ENCODE peak calls at places on chromosomes 5 and 9, in four cellular contexts. V is H1, Z is K562, G is HepG2. I is an unnamed sample.

GRCh38 chr9:28503573-28503972 is 930.3 kb upstream of the C9orf72 start:
- DNase-seq in G (no peak), Z (no peak), V (no peak), I (no peak)

GRCh38 chr9:87793292-87793691 is 67.4 kb downstream of the CTSL start:
- DNase-seq in G (peak; percentile 85), Z (peak; percentile 38), V (no peak), I (peak; percentile 92)

GRCh38 chr9:136978865-136979544 is 1.7 kb downstream of the PTGDS start:
- DNase-seq in V (no peak), Z (no peak), G (no peak), I (no peak)

GRCh38 chr5:139012170-139012569 is 137.0 kb upstream of the LRRTM2 start:
- DNase-seq in G (no peak), Z (no peak), V (peak; percentile 58), I (no peak)

GRCh38 chr5:110957934-110958333 is 113.6 kb upstream of the TSLP start:
- DNase-seq in G (no peak), Z (no peak), V (no peak), I (no peak)

GRCh38 chr5:104080646-104081175 is 518.1 kb upstream of the NUDT12 start:
- DNase-seq in V (no peak), G (no peak), Z (no peak), I (no peak)

GRCh38 chr5:67065237-67065636 is 131.4 kb downstream of the CD180 start:
- DNase-seq in G (no peak), V (no peak), Z (no peak), I (no peak)

GRCh38 chr9:109510506-109510905 is 12.4 kb upstream of the PTPN3 start:
- DNase-seq in V (no peak), Z (no peak), G (no peak), I (no peak)

GRCh38 chr9:124812401-124813016 is 35.6 kb downstream of the OLFML2A start:
- DNase-seq in V (no peak), G (peak; percentile 56), Z (peak; percentile 84), I (peak; percentile 96)

GRCh38 chr5:99706160-99706559 is 777.4 kb upstream of the CHD1 start:
- DNase-seq in V (no peak), Z (no peak), G (no peak), I (no peak)

GRCh38 chr5:39992617-39993203 is 567.9 kb upstream of the DAB2 start:
- DNase-seq in Z (no peak), V (no peak), G (no peak), I (peak; percentile 5)

GRCh38 chr5:22577006-22577405 is 276.1 kb downstream of the CDH12 start:
- DNase-seq in Z (no peak), V (no peak), G (no peak), I (no peak)

GRCh38 chr5:53030828-53031425 is 41.8 kb downstream of the ITGA2 start:
- DNase-seq in Z (no peak), G (no peak), V (no peak), I (no peak)

GRCh38 chr5:168603776-168604175 is 24.6 kb upstream of the PANK3 start:
- DNase-seq in Z (no peak), G (no peak), V (no peak), I (no peak)

GRCh38 chr9:91740713-91741112 is 209.3 kb downstream of the ROR2 start:
- DNase-seq in G (no peak), Z (no peak), V (no peak), I (no peak)

GRCh38 chr9:104780796-104781395 is 17.0 kb downstream of the NIPSNAP3B start:
- DNase-seq in Z (no peak), G (no peak), V (no peak), I (peak; percentile 57)

GRCh38 chr5:111742595-111742994 is 14.4 kb downstream of the NREP start:
- DNase-seq in V (no peak), G (peak; percentile 96), Z (no peak), I (no peak)

GRCh38 chr5:134975078-134975715 is 7.5 kb downstream of the CATSPER3 start:
- DNase-seq in V (no peak), G (peak; percentile 71), Z (no peak), I (peak; percentile 15)

GRCh38 chr5:14337603-14338002 is 194.5 kb downstream of the TRIO start:
- DNase-seq in Z (no peak), G (no peak), V (no peak), I (no peak)

GRCh38 chr9:6827370-6827949 is 69.7 kb downstream of the KDM4C start:
- DNase-seq in V (peak; percentile 63), G (peak; percentile 71), Z (peak; percentile 39), I (peak; percentile 82)

GRCh38 chr5:10662083-10662482 is 98.2 kb downstream of the ANKRD33B start:
- DNase-seq in G (no peak), Z (no peak), V (no peak), I (no peak)

GRCh38 chr9:113468716-113469448 is 5.4 kb downstream of the RGS3 start:
- DNase-seq in G (no peak), V (peak; percentile 27), Z (no peak), I (no peak)

GRCh38 chr5:169354263-169354662 is 53.3 kb upstream of the SLIT3 start:
- DNase-seq in Z (no peak), G (no peak), V (no peak), I (no peak)

GRCh38 chr5:82164957-82165698 is 113.0 kb downstream of the RPS23 start:
- DNase-seq in V (no peak), Z (no peak), G (no peak), I (no peak)

GRCh38 chr5:37717613-37718431 is 122.0 kb downstream of the GDNF start:
- DNase-seq in V (no peak), Z (peak; percentile 27), G (peak; percentile 95), I (no peak)

GRCh38 chr5:97096096-97096648 is 46.2 kb downstream of the LIX1 start:
- DNase-seq in Z (no peak), G (no peak), V (no peak), I (no peak)

DNA sequence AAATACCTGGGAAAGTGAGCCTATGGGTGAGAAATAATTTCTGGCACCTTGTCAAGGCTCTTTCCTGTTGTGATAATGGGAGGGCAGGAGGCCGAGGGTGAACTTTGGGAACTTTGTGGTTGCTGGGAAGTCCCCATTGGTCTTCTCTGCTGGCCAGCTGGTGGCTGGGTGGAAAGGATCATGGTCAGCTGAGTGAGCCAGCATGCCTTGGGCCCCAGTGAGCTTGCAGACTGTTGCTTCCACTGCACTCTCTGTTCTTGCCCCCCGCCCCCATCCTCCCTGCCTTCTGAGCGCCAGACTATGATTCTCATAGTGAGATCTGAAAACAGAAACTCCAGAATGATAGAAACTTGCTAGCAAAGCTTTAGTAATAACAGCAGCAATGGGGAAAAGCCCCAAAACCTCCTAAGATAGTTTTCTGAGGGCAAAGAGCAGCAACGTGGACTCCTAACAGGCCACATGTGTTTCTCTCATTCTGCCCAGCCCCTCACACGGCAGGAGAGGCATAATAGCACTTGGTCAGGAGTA is 139.2 kb upstream of the SMARCA2 start:
- DNase-seq in V (no peak), Z (no peak), G (no peak), I (no peak)
- TF ChIP-seq MAX in V (no peak), Z (no peak), G (no peak), I (no peak)

GRCh38 chr9:121550569-121551512 is 51.2 kb upstream of the GGTA1 start:
- DNase-seq in Z (peak; percentile 83), G (peak; percentile 58), V (peak; percentile 98), I (peak; percentile 78)
- TF ChIP-seq CTCF in Z (peak; percentile 76), G (peak; percentile 98), V (peak; percentile 87), I (peak; percentile 67)

DNA sequence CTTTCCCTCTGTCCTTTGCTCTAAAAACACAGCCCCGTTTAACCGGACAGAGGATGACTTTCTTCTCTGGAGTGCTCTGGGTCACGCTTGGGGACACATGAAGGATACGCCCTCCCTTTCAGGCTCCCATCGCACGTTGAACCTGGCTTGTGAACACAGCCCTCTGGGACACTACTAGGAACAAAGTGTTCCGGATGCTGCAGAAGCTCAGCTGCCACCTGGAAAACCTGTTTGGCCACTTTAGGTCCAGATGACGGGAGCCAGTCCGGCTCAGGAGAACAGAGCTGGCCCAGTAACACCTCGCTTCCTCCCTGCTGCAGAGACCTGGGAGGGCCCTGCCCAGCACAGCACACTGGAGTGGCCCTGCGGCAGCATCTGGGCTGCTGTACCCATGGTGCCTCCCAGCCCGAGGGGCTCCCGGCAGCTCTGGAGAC is 60.1 kb downstream of the GADD45G start:
- DNase-seq in Z (no peak), V (no peak), G (no peak), I (no peak)
- TF ChIP-seq POLR2A in Z (no peak), V (no peak), G (no peak), I (no peak)

GRCh38 chr5:32785639-32786216 is 74.6 kb downstream of the NPR3 start:
- DNase-seq in G (no peak), V (no peak), Z (no peak), I (no peak)
- TF ChIP-seq MAX in G (no peak), V (no peak), Z (no peak), I (no peak)

GRCh38 chr9:77014597-77015263 is 4.7 kb upstream of the FOXB2 start:
- DNase-seq in V (peak; percentile 74), Z (no peak), G (no peak), I (no peak)
- TF ChIP-seq CTCF in V (peak; percentile 59), Z (no peak), G (no peak), I (peak; percentile 11)